ENCODE peak calls at places on chromosomes 7 and 10, in nine cellular contexts. One of them, this sample, is unnamed.

GRCh38 chr10:72162978-72163377 is 52.8 kb upstream of the ANAPC16 start:
- DNase-seq in progenitor cell of endocrine pancreas: no peak
- DNase-seq in heart right ventricle: no peak
- DNase-seq in suprapubic skin: no peak
- DNase-seq in dorsolateral prefrontal cortex: no peak
- DNase-seq in mesothelial cell of epicardium: no peak
- DNase-seq in fibroblast of pulmonary artery: peak; percentile 75
- DNase-seq in GM13977: no peak
- DNase-seq in DND-41: no peak
- DNase-seq in this sample: peak; percentile 88

GRCh38 chr10:6050801-6051445 is 11.2 kb downstream of the IL2RA start:
- DNase-seq in progenitor cell of endocrine pancreas: no peak
- DNase-seq in heart right ventricle: peak; percentile 69
- DNase-seq in suprapubic skin: no peak
- DNase-seq in dorsolateral prefrontal cortex: no peak
- DNase-seq in mesothelial cell of epicardium: no peak
- DNase-seq in fibroblast of pulmonary artery: peak; percentile 58
- DNase-seq in GM13977: peak; percentile 71
- DNase-seq in DND-41: peak; percentile 87
- DNase-seq in this sample: peak; percentile 36

GRCh38 chr10:30745953-30746352 is 116.4 kb upstream of the LYZL2 start:
- DNase-seq in progenitor cell of endocrine pancreas: no peak
- DNase-seq in heart right ventricle: no peak
- DNase-seq in suprapubic skin: no peak
- DNase-seq in dorsolateral prefrontal cortex: no peak
- DNase-seq in mesothelial cell of epicardium: no peak
- DNase-seq in fibroblast of pulmonary artery: no peak
- DNase-seq in GM13977: no peak
- DNase-seq in DND-41: no peak
- DNase-seq in this sample: no peak

GRCh38 chr7:111734955-111735660 is 172.8 kb upstream of the IMMP2L start:
- DNase-seq in progenitor cell of endocrine pancreas: no peak
- DNase-seq in heart right ventricle: peak; percentile 32
- DNase-seq in suprapubic skin: no peak
- DNase-seq in dorsolateral prefrontal cortex: no peak
- DNase-seq in mesothelial cell of epicardium: no peak
- DNase-seq in fibroblast of pulmonary artery: no peak
- DNase-seq in GM13977: no peak
- DNase-seq in DND-41: no peak
- DNase-seq in this sample: no peak

GRCh38 chr7:129611246-129612111 is at the start of gene NRF1:
- DNase-seq in progenitor cell of endocrine pancreas: peak; percentile 86
- DNase-seq in heart right ventricle: peak; percentile 90
- DNase-seq in suprapubic skin: peak; percentile 86
- DNase-seq in dorsolateral prefrontal cortex: peak; percentile 89
- DNase-seq in mesothelial cell of epicardium: peak; percentile 95
- DNase-seq in fibroblast of pulmonary artery: peak; percentile 92
- DNase-seq in GM13977: peak; percentile 94
- DNase-seq in DND-41: peak; percentile 89
- DNase-seq in this sample: peak; percentile 86

GRCh38 chr7:156532016-156532602 is 108.5 kb upstream of the RNF32 start:
- DNase-seq in progenitor cell of endocrine pancreas: no peak
- DNase-seq in heart right ventricle: no peak
- DNase-seq in suprapubic skin: no peak
- DNase-seq in dorsolateral prefrontal cortex: no peak
- DNase-seq in mesothelial cell of epicardium: no peak
- DNase-seq in fibroblast of pulmonary artery: no peak
- DNase-seq in GM13977: no peak
- DNase-seq in DND-41: no peak
- DNase-seq in this sample: no peak

GRCh38 chr7:155590215-155591023 is 44.1 kb upstream of the CNPY1 start:
- DNase-seq in progenitor cell of endocrine pancreas: no peak
- DNase-seq in heart right ventricle: peak; percentile 13
- DNase-seq in suprapubic skin: peak; percentile 50
- DNase-seq in dorsolateral prefrontal cortex: peak; percentile 75
- DNase-seq in mesothelial cell of epicardium: no peak
- DNase-seq in fibroblast of pulmonary artery: peak; percentile 53
- DNase-seq in GM13977: no peak
- DNase-seq in DND-41: peak; percentile 17
- DNase-seq in this sample: no peak

GRCh38 chr10:69800109-69800508 is 1.6 kb upstream of the COL13A1 start:
- DNase-seq in progenitor cell of endocrine pancreas: peak; percentile 32
- DNase-seq in heart right ventricle: peak; percentile 55
- DNase-seq in suprapubic skin: no peak
- DNase-seq in dorsolateral prefrontal cortex: no peak
- DNase-seq in mesothelial cell of epicardium: peak; percentile 48
- DNase-seq in fibroblast of pulmonary artery: peak; percentile 74
- DNase-seq in GM13977: no peak
- DNase-seq in DND-41: peak; percentile 20
- DNase-seq in this sample: peak; percentile 75

GRCh38 chr10:87656431-87657072 is 3.1 kb upstream of the PAPSS2 start:
- DNase-seq in progenitor cell of endocrine pancreas: no peak
- DNase-seq in heart right ventricle: peak; percentile 30
- DNase-seq in suprapubic skin: no peak
- DNase-seq in dorsolateral prefrontal cortex: no peak
- DNase-seq in mesothelial cell of epicardium: no peak
- DNase-seq in fibroblast of pulmonary artery: peak; percentile 74
- DNase-seq in GM13977: peak; percentile 77
- DNase-seq in DND-41: peak; percentile 27
- DNase-seq in this sample: peak; percentile 57

GRCh38 chr10:6135039-6135438 is 46.2 kb downstream of the RBM17 start:
- DNase-seq in progenitor cell of endocrine pancreas: no peak
- DNase-seq in heart right ventricle: no peak
- DNase-seq in suprapubic skin: no peak
- DNase-seq in dorsolateral prefrontal cortex: no peak
- DNase-seq in mesothelial cell of epicardium: no peak
- DNase-seq in fibroblast of pulmonary artery: no peak
- DNase-seq in GM13977: peak; percentile 62
- DNase-seq in DND-41: peak; percentile 32
- DNase-seq in this sample: no peak

GRCh38 chr10:88670497-88670896 is 6.3 kb downstream of the LIPF start:
- DNase-seq in progenitor cell of endocrine pancreas: no peak
- DNase-seq in heart right ventricle: no peak
- DNase-seq in suprapubic skin: no peak
- DNase-seq in dorsolateral prefrontal cortex: no peak
- DNase-seq in mesothelial cell of epicardium: no peak
- DNase-seq in fibroblast of pulmonary artery: no peak
- DNase-seq in GM13977: peak; percentile 35
- DNase-seq in DND-41: no peak
- DNase-seq in this sample: no peak

GRCh38 chr7:55265836-55266235 is 99.3 kb upstream of the LANCL2 start:
- DNase-seq in progenitor cell of endocrine pancreas: no peak
- DNase-seq in heart right ventricle: no peak
- DNase-seq in suprapubic skin: no peak
- DNase-seq in dorsolateral prefrontal cortex: no peak
- DNase-seq in mesothelial cell of epicardium: no peak
- DNase-seq in fibroblast of pulmonary artery: no peak
- DNase-seq in GM13977: no peak
- DNase-seq in DND-41: no peak
- DNase-seq in this sample: no peak

GRCh38 chr7:51611937-51612336 is 295.3 kb upstream of the COBL start:
- DNase-seq in progenitor cell of endocrine pancreas: no peak
- DNase-seq in heart right ventricle: no peak
- DNase-seq in suprapubic skin: no peak
- DNase-seq in dorsolateral prefrontal cortex: no peak
- DNase-seq in mesothelial cell of epicardium: no peak
- DNase-seq in fibroblast of pulmonary artery: no peak
- DNase-seq in GM13977: no peak
- DNase-seq in DND-41: no peak
- DNase-seq in this sample: no peak

GRCh38 chr10:124342821-124343170 is 75.9 kb downstream of the OAT start:
- DNase-seq in progenitor cell of endocrine pancreas: no peak
- DNase-seq in heart right ventricle: no peak
- DNase-seq in suprapubic skin: peak; percentile 38
- DNase-seq in dorsolateral prefrontal cortex: no peak
- DNase-seq in mesothelial cell of epicardium: no peak
- DNase-seq in fibroblast of pulmonary artery: no peak
- DNase-seq in GM13977: no peak
- DNase-seq in DND-41: no peak
- DNase-seq in this sample: no peak

GRCh38 chr10:100192350-100192749 is 6.5 kb upstream of the ERLIN1 start:
- DNase-seq in progenitor cell of endocrine pancreas: no peak
- DNase-seq in heart right ventricle: peak; percentile 49
- DNase-seq in suprapubic skin: no peak
- DNase-seq in dorsolateral prefrontal cortex: no peak
- DNase-seq in mesothelial cell of epicardium: no peak
- DNase-seq in fibroblast of pulmonary artery: no peak
- DNase-seq in GM13977: no peak
- DNase-seq in DND-41: no peak
- DNase-seq in this sample: no peak
- TF ChIP-seq CTCF in progenitor cell of endocrine pancreas: no peak
- TF ChIP-seq CTCF in heart right ventricle: no peak
- TF ChIP-seq CTCF in suprapubic skin: no peak
- TF ChIP-seq CTCF in dorsolateral prefrontal cortex: no peak
- TF ChIP-seq CTCF in mesothelial cell of epicardium: no peak
- TF ChIP-seq CTCF in fibroblast of pulmonary artery: no peak
- TF ChIP-seq CTCF in GM13977: no peak
- TF ChIP-seq CTCF in DND-41: no peak
- TF ChIP-seq CTCF in this sample: no peak

DNA sequence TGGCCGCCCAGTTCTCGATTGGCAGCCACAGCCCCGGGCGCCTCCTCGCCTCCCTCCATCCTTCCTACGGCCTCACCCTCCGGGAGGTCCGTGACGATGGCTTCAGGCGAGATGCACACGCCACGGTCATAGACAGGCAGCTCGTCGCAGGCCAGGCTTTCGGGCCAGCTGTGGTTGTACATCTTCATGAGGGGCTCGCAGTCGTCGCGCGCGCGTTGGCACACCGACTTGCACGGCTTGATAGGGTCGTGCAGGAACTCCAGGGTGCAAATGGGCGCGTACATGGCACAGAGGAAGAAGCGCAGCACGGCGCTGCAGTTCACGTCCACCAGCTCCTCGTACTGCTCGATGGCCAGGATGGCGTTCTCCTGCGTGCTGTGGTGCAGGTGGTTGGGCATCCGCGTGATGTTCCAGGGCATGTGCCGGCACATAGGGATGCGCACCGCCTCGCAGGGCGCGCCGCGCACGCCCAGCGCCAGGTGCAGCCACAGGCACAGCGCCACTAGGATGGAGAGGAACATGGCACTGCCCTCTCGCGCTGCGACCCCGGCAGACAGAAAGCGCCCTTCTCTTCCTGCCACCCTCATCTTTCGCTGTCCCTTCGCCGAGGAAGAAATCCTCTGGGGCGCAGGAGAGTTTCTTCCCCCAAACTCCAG is 472 bp downstream of the SFRP4 start:
- DNase-seq in progenitor cell of endocrine pancreas: no peak
- DNase-seq in heart right ventricle: no peak
- DNase-seq in suprapubic skin: no peak
- DNase-seq in dorsolateral prefrontal cortex: no peak
- DNase-seq in mesothelial cell of epicardium: peak; percentile 45
- DNase-seq in fibroblast of pulmonary artery: no peak
- DNase-seq in GM13977: no peak
- DNase-seq in DND-41: no peak
- DNase-seq in this sample: no peak
- TF ChIP-seq CTCF in progenitor cell of endocrine pancreas: no peak
- TF ChIP-seq CTCF in heart right ventricle: no peak
- TF ChIP-seq CTCF in suprapubic skin: no peak
- TF ChIP-seq CTCF in dorsolateral prefrontal cortex: no peak
- TF ChIP-seq CTCF in mesothelial cell of epicardium: no peak
- TF ChIP-seq CTCF in fibroblast of pulmonary artery: no peak
- TF ChIP-seq CTCF in GM13977: no peak
- TF ChIP-seq CTCF in DND-41: no peak
- TF ChIP-seq CTCF in this sample: no peak

DNA sequence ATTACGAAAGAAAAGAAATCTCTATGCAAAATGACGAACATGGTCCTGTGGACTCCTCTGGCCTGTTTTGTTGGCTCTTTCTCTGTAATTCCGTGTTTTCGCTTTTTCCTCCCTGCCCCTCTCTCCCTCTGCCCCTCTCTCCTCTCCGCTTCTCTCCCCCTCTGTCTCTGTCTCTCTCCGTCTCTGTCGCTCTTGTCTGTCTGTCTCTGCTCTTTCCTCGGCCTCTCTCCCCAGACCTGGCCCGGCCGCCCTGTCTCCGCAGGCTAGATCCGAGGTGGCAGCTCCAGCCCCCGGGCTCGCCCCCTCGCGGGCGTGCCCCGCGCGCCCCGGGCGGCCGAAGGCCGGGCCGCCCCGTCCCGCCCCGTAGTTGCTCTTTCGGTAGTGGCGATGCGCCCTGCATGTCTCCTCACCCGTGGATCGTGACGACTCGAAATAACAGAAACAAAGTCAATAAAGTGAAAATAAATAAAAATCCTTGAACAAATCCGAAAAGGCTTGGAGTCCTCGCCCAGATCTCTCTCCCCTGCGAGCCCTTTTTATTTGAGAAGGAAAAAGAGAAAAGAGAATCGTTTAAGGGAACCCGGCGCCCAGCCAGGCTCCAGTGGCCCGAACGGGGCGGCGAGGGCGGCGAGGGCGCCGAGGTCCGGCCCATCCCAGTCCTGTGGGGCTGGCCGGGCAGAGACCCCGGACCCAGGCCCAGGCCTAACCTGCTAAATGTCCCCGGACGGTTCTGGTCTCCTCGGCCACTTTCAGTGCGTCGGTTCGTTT is 83.5 kb upstream of the SLF2 start:
- DNase-seq in progenitor cell of endocrine pancreas: no peak
- DNase-seq in heart right ventricle: no peak
- DNase-seq in suprapubic skin: no peak
- DNase-seq in dorsolateral prefrontal cortex: no peak
- DNase-seq in mesothelial cell of epicardium: no peak
- DNase-seq in fibroblast of pulmonary artery: no peak
- DNase-seq in GM13977: peak; percentile 59
- DNase-seq in DND-41: no peak
- DNase-seq in this sample: no peak
- TF ChIP-seq CTCF in progenitor cell of endocrine pancreas: peak; percentile 34
- TF ChIP-seq CTCF in heart right ventricle: no peak
- TF ChIP-seq CTCF in suprapubic skin: no peak
- TF ChIP-seq CTCF in dorsolateral prefrontal cortex: no peak
- TF ChIP-seq CTCF in mesothelial cell of epicardium: no peak
- TF ChIP-seq CTCF in fibroblast of pulmonary artery: no peak
- TF ChIP-seq CTCF in GM13977: no peak
- TF ChIP-seq CTCF in DND-41: no peak
- TF ChIP-seq CTCF in this sample: no peak

GRCh38 chr7:30740417-30741181 is 11.3 kb upstream of the INMT start:
- DNase-seq in progenitor cell of endocrine pancreas: peak; percentile 77
- DNase-seq in heart right ventricle: peak; percentile 76
- DNase-seq in suprapubic skin: no peak
- DNase-seq in dorsolateral prefrontal cortex: peak; percentile 83
- DNase-seq in mesothelial cell of epicardium: peak; percentile 87
- DNase-seq in fibroblast of pulmonary artery: peak; percentile 72
- DNase-seq in GM13977: peak; percentile 87
- DNase-seq in DND-41: peak; percentile 77
- DNase-seq in this sample: peak; percentile 67

GRCh38 chr7:30741289-30741688 is 10.6 kb upstream of the INMT start:
- DNase-seq in progenitor cell of endocrine pancreas: no peak
- DNase-seq in heart right ventricle: no peak
- DNase-seq in suprapubic skin: no peak
- DNase-seq in dorsolateral prefrontal cortex: no peak
- DNase-seq in mesothelial cell of epicardium: no peak
- DNase-seq in fibroblast of pulmonary artery: no peak
- DNase-seq in GM13977: no peak
- DNase-seq in DND-41: no peak
- DNase-seq in this sample: no peak

GRCh38 chr7:30744075-30744417 is 7.9 kb upstream of the INMT start:
- DNase-seq in progenitor cell of endocrine pancreas: no peak
- DNase-seq in heart right ventricle: no peak
- DNase-seq in suprapubic skin: no peak
- DNase-seq in dorsolateral prefrontal cortex: no peak
- DNase-seq in mesothelial cell of epicardium: no peak
- DNase-seq in fibroblast of pulmonary artery: no peak
- DNase-seq in GM13977: no peak
- DNase-seq in DND-41: peak; percentile 10
- DNase-seq in this sample: no peak

GRCh38 chr7:30745251-30745650 is 6.7 kb upstream of the INMT start:
- DNase-seq in progenitor cell of endocrine pancreas: no peak
- DNase-seq in heart right ventricle: no peak
- DNase-seq in suprapubic skin: no peak
- DNase-seq in dorsolateral prefrontal cortex: no peak
- DNase-seq in mesothelial cell of epicardium: no peak
- DNase-seq in fibroblast of pulmonary artery: no peak
- DNase-seq in GM13977: no peak
- DNase-seq in DND-41: no peak
- DNase-seq in this sample: no peak

GRCh38 chr7:30743371-30744074 is 8.4 kb upstream of the INMT start:
- DNase-seq in progenitor cell of endocrine pancreas: no peak
- DNase-seq in heart right ventricle: peak; percentile 36
- DNase-seq in suprapubic skin: no peak
- DNase-seq in dorsolateral prefrontal cortex: no peak
- DNase-seq in mesothelial cell of epicardium: no peak
- DNase-seq in fibroblast of pulmonary artery: peak; percentile 68
- DNase-seq in GM13977: no peak
- DNase-seq in DND-41: no peak
- DNase-seq in this sample: peak; percentile 35
- TF ChIP-seq CTCF in progenitor cell of endocrine pancreas: no peak
- TF ChIP-seq CTCF in heart right ventricle: peak; percentile 68
- TF ChIP-seq CTCF in suprapubic skin: no peak
- TF ChIP-seq CTCF in dorsolateral prefrontal cortex: no peak
- TF ChIP-seq CTCF in mesothelial cell of epicardium: no peak
- TF ChIP-seq CTCF in fibroblast of pulmonary artery: peak; percentile 54
- TF ChIP-seq CTCF in GM13977: peak; percentile 24
- TF ChIP-seq CTCF in DND-41: peak; percentile 27
- TF ChIP-seq CTCF in this sample: no peak